ENCODE peak calls at places on chromosomes 3 and 15, in four cellular contexts. One of them, this sample, is unnamed.

GRCh38 chr15:48285329-48286214 is 45.7 kb upstream of the DUT start:
- DNase-seq in NCI-H774: peak; percentile 78
- DNase-seq in PC-9: peak; percentile 43
- DNase-seq in kidney tubule cell: peak; percentile 84
- DNase-seq in this sample: peak; percentile 63

GRCh38 chr3:197746801-197747237 is 2.9 kb upstream of the FYTTD1 start:
- DNase-seq in NCI-H774: no peak
- DNase-seq in PC-9: no peak
- DNase-seq in kidney tubule cell: no peak
- DNase-seq in this sample: no peak

GRCh38 chr3:184156522-184156955 is 1.4 kb downstream of the DVL3 start:
- DNase-seq in NCI-H774: no peak
- DNase-seq in PC-9: peak; percentile 38
- DNase-seq in kidney tubule cell: peak; percentile 25
- DNase-seq in this sample: peak; percentile 19

GRCh38 chr3:50913279-50913678 is 238.6 kb downstream of the DOCK3 start:
- DNase-seq in NCI-H774: no peak
- DNase-seq in PC-9: peak; percentile 65
- DNase-seq in kidney tubule cell: no peak
- DNase-seq in this sample: no peak

GRCh38 chr3:115624029-115624645 is 827 bp downstream of the GAP43 start:
- DNase-seq in NCI-H774: no peak
- DNase-seq in PC-9: no peak
- DNase-seq in kidney tubule cell: no peak
- DNase-seq in this sample: no peak

GRCh38 chr3:5005367-5005766 is 26.1 kb downstream of the BHLHE40 start:
- DNase-seq in NCI-H774: no peak
- DNase-seq in PC-9: no peak
- DNase-seq in kidney tubule cell: no peak
- DNase-seq in this sample: no peak

GRCh38 chr3:149512073-149512782 is 37.7 kb downstream of the TM4SF4 start:
- DNase-seq in NCI-H774: peak; percentile 82
- DNase-seq in PC-9: peak; percentile 73
- DNase-seq in kidney tubule cell: peak; percentile 73
- DNase-seq in this sample: peak; percentile 55

GRCh38 chr3:142846779-142847577 is 41.9 kb downstream of the PCOLCE2 start:
- DNase-seq in NCI-H774: no peak
- DNase-seq in PC-9: no peak
- DNase-seq in kidney tubule cell: no peak
- DNase-seq in this sample: no peak

GRCh38 chr15:83612226-83612625 is 41.7 kb upstream of the ADAMTSL3 start:
- DNase-seq in NCI-H774: no peak
- DNase-seq in PC-9: no peak
- DNase-seq in kidney tubule cell: peak; percentile 33
- DNase-seq in this sample: no peak

GRCh38 chr3:48434591-48435222 is 4.8 kb upstream of the PLXNB1 start:
- DNase-seq in NCI-H774: no peak
- DNase-seq in PC-9: no peak
- DNase-seq in kidney tubule cell: no peak
- DNase-seq in this sample: no peak

GRCh38 chr15:67792250-67792942 is 32.9 kb upstream of the SKOR1 start:
- DNase-seq in NCI-H774: no peak
- DNase-seq in PC-9: no peak
- DNase-seq in kidney tubule cell: peak; percentile 27
- DNase-seq in this sample: no peak

GRCh38 chr3:42014949-42015533 is 53.1 kb upstream of the ULK4 start:
- DNase-seq in NCI-H774: no peak
- DNase-seq in PC-9: no peak
- DNase-seq in kidney tubule cell: no peak
- DNase-seq in this sample: no peak

GRCh38 chr15:62896969-62897486 is 145.5 kb upstream of the TPM1 start:
- DNase-seq in NCI-H774: no peak
- DNase-seq in PC-9: peak; percentile 97
- DNase-seq in kidney tubule cell: peak; percentile 100
- DNase-seq in this sample: no peak

GRCh38 chr3:73255609-73256029 is 194.2 kb downstream of the EBLN2 start:
- DNase-seq in NCI-H774: peak; percentile 30
- DNase-seq in PC-9: peak; percentile 1
- DNase-seq in kidney tubule cell: peak; percentile 81
- DNase-seq in this sample: peak; percentile 92

GRCh38 chr3:84825817-84826216 is 133.0 kb upstream of the CADM2 start:
- DNase-seq in NCI-H774: no peak
- DNase-seq in PC-9: no peak
- DNase-seq in kidney tubule cell: no peak
- DNase-seq in this sample: no peak

GRCh38 chr15:91940466-91941381 is 87.2 kb downstream of the SLCO3A1 start:
- DNase-seq in NCI-H774: no peak
- DNase-seq in PC-9: peak; percentile 75
- DNase-seq in kidney tubule cell: peak; percentile 75
- DNase-seq in this sample: no peak

GRCh38 chr3:52030725-52031330 is 25.5 kb downstream of the DUSP7 start:
- DNase-seq in NCI-H774: no peak
- DNase-seq in PC-9: no peak
- DNase-seq in kidney tubule cell: no peak
- DNase-seq in this sample: no peak

GRCh38 chr3:86958534-86958933 is 32.4 kb downstream of the VGLL3 start:
- DNase-seq in NCI-H774: no peak
- DNase-seq in PC-9: no peak
- DNase-seq in kidney tubule cell: peak; percentile 69
- DNase-seq in this sample: no peak

GRCh38 chr15:70478251-70478990 is 284.9 kb downstream of the UACA start:
- DNase-seq in NCI-H774: no peak
- DNase-seq in PC-9: no peak
- DNase-seq in kidney tubule cell: peak; percentile 35
- DNase-seq in this sample: no peak

GRCh38 chr3:66021731-66022131 is 17.0 kb downstream of the MAGI1 start:
- DNase-seq in NCI-H774: no peak
- DNase-seq in PC-9: peak; percentile 36
- DNase-seq in kidney tubule cell: peak; percentile 58
- DNase-seq in this sample: no peak

GRCh38 chr15:64739216-64739976 is 36.0 kb downstream of the RBPMS2 start:
- DNase-seq in NCI-H774: no peak
- DNase-seq in PC-9: no peak
- DNase-seq in kidney tubule cell: no peak
- DNase-seq in this sample: no peak